ENCODE peak calls at places on chromosomes 2 and 18, in eight cellular contexts. One of them, this sample, is unnamed.
A peak's percentile ranks its signal among the peaks of the same experiment; 100 is the strongest.

GRCh38 chr2:126995652-126996377 is 97.1 kb downstream of the TEX51 start:
- DNase-seq in G401: no peak
- DNase-seq in activated naive CD8-positive, alpha-beta T cell treated with anti-CD3 and anti-CD28 coated beads, Interleukin-2, amount 50 U/mL, for 16 hours: no peak
- DNase-seq in A549: no peak
- DNase-seq in NK-92 treated with Interleukin-12 subunit alpha and Interleukin-12 subunit beta, amount 100 ng/mL, for 24 hours: no peak
- DNase-seq in cardiac fibroblast: no peak
- DNase-seq in A172: no peak
- DNase-seq in progenitor cell of endocrine pancreas: no peak
- DNase-seq in this sample: no peak

GRCh38 chr2:65316072-65316471 is 88.4 kb downstream of the ACTR2 start:
- DNase-seq in cardiac fibroblast: peak; percentile 84
- DNase-seq in progenitor cell of endocrine pancreas: no peak
- DNase-seq in NK-92 treated with Interleukin-12 subunit alpha and Interleukin-12 subunit beta, amount 100 ng/mL, for 24 hours: no peak
- DNase-seq in A549: no peak
- DNase-seq in A172: no peak
- DNase-seq in G401: no peak
- DNase-seq in activated naive CD8-positive, alpha-beta T cell treated with anti-CD3 and anti-CD28 coated beads, Interleukin-2, amount 50 U/mL, for 16 hours: no peak
- DNase-seq in this sample: no peak

GRCh38 chr2:74496997-74497776 is 2.2 kb downstream of the LBX2 start:
- DNase-seq in cardiac fibroblast: no peak
- DNase-seq in NK-92 treated with Interleukin-12 subunit alpha and Interleukin-12 subunit beta, amount 100 ng/mL, for 24 hours: no peak
- DNase-seq in A549: no peak
- DNase-seq in activated naive CD8-positive, alpha-beta T cell treated with anti-CD3 and anti-CD28 coated beads, Interleukin-2, amount 50 U/mL, for 16 hours: no peak
- DNase-seq in A172: no peak
- DNase-seq in G401: no peak
- DNase-seq in progenitor cell of endocrine pancreas: no peak
- DNase-seq in this sample: no peak

GRCh38 chr2:152449578-152449977 is 114.6 kb downstream of the FMNL2 start:
- DNase-seq in cardiac fibroblast: no peak
- DNase-seq in NK-92 treated with Interleukin-12 subunit alpha and Interleukin-12 subunit beta, amount 100 ng/mL, for 24 hours: no peak
- DNase-seq in G401: peak; percentile 30
- DNase-seq in activated naive CD8-positive, alpha-beta T cell treated with anti-CD3 and anti-CD28 coated beads, Interleukin-2, amount 50 U/mL, for 16 hours: no peak
- DNase-seq in progenitor cell of endocrine pancreas: no peak
- DNase-seq in A549: no peak
- DNase-seq in A172: no peak
- DNase-seq in this sample: no peak

GRCh38 chr18:48151421-48152095 is 221.1 kb upstream of the SMAD2 start:
- DNase-seq in G401: no peak
- DNase-seq in activated naive CD8-positive, alpha-beta T cell treated with anti-CD3 and anti-CD28 coated beads, Interleukin-2, amount 50 U/mL, for 16 hours: no peak
- DNase-seq in progenitor cell of endocrine pancreas: no peak
- DNase-seq in A549: no peak
- DNase-seq in cardiac fibroblast: no peak
- DNase-seq in NK-92 treated with Interleukin-12 subunit alpha and Interleukin-12 subunit beta, amount 100 ng/mL, for 24 hours: no peak
- DNase-seq in A172: no peak
- DNase-seq in this sample: no peak

GRCh38 chr2:158940356-158940755 is 28.1 kb upstream of the TANC1 start:
- DNase-seq in activated naive CD8-positive, alpha-beta T cell treated with anti-CD3 and anti-CD28 coated beads, Interleukin-2, amount 50 U/mL, for 16 hours: no peak
- DNase-seq in G401: no peak
- DNase-seq in progenitor cell of endocrine pancreas: no peak
- DNase-seq in A549: no peak
- DNase-seq in NK-92 treated with Interleukin-12 subunit alpha and Interleukin-12 subunit beta, amount 100 ng/mL, for 24 hours: no peak
- DNase-seq in cardiac fibroblast: no peak
- DNase-seq in A172: no peak
- DNase-seq in this sample: no peak

GRCh38 chr18:75207298-75208054 is 1.5 kb downstream of the PTGR3 start:
- DNase-seq in activated naive CD8-positive, alpha-beta T cell treated with anti-CD3 and anti-CD28 coated beads, Interleukin-2, amount 50 U/mL, for 16 hours: no peak
- DNase-seq in A549: no peak
- DNase-seq in NK-92 treated with Interleukin-12 subunit alpha and Interleukin-12 subunit beta, amount 100 ng/mL, for 24 hours: no peak
- DNase-seq in G401: peak; percentile 45
- DNase-seq in progenitor cell of endocrine pancreas: no peak
- DNase-seq in cardiac fibroblast: peak; percentile 43
- DNase-seq in A172: peak; percentile 3
- DNase-seq in this sample: no peak

GRCh38 chr18:63191413-63191812 is 128.2 kb downstream of the BCL2 start:
- DNase-seq in activated naive CD8-positive, alpha-beta T cell treated with anti-CD3 and anti-CD28 coated beads, Interleukin-2, amount 50 U/mL, for 16 hours: no peak
- DNase-seq in NK-92 treated with Interleukin-12 subunit alpha and Interleukin-12 subunit beta, amount 100 ng/mL, for 24 hours: no peak
- DNase-seq in progenitor cell of endocrine pancreas: no peak
- DNase-seq in cardiac fibroblast: no peak
- DNase-seq in A172: no peak
- DNase-seq in A549: no peak
- DNase-seq in G401: no peak
- DNase-seq in this sample: no peak

GRCh38 chr2:111029135-111029927 is 91.4 kb upstream of the BCL2L11 start:
- DNase-seq in activated naive CD8-positive, alpha-beta T cell treated with anti-CD3 and anti-CD28 coated beads, Interleukin-2, amount 50 U/mL, for 16 hours: no peak
- DNase-seq in A172: no peak
- DNase-seq in NK-92 treated with Interleukin-12 subunit alpha and Interleukin-12 subunit beta, amount 100 ng/mL, for 24 hours: no peak
- DNase-seq in A549: peak; percentile 30
- DNase-seq in cardiac fibroblast: no peak
- DNase-seq in progenitor cell of endocrine pancreas: no peak
- DNase-seq in G401: no peak
- DNase-seq in this sample: no peak

GRCh38 chr2:8003462-8004075 is 678.3 kb upstream of the ID2 start:
- DNase-seq in activated naive CD8-positive, alpha-beta T cell treated with anti-CD3 and anti-CD28 coated beads, Interleukin-2, amount 50 U/mL, for 16 hours: no peak
- DNase-seq in A172: no peak
- DNase-seq in NK-92 treated with Interleukin-12 subunit alpha and Interleukin-12 subunit beta, amount 100 ng/mL, for 24 hours: no peak
- DNase-seq in G401: no peak
- DNase-seq in cardiac fibroblast: peak; percentile 70
- DNase-seq in progenitor cell of endocrine pancreas: no peak
- DNase-seq in A549: no peak
- DNase-seq in this sample: no peak

GRCh38 chr2:240623531-240624010 is 1.7 kb upstream of the GPR35 start:
- DNase-seq in cardiac fibroblast: no peak
- DNase-seq in progenitor cell of endocrine pancreas: no peak
- DNase-seq in G401: no peak
- DNase-seq in NK-92 treated with Interleukin-12 subunit alpha and Interleukin-12 subunit beta, amount 100 ng/mL, for 24 hours: no peak
- DNase-seq in activated naive CD8-positive, alpha-beta T cell treated with anti-CD3 and anti-CD28 coated beads, Interleukin-2, amount 50 U/mL, for 16 hours: no peak
- DNase-seq in A549: no peak
- DNase-seq in A172: no peak
- DNase-seq in this sample: no peak

GRCh38 chr2:133431289-133431688 is 137.0 kb downstream of the NCKAP5 start:
- DNase-seq in NK-92 treated with Interleukin-12 subunit alpha and Interleukin-12 subunit beta, amount 100 ng/mL, for 24 hours: no peak
- DNase-seq in activated naive CD8-positive, alpha-beta T cell treated with anti-CD3 and anti-CD28 coated beads, Interleukin-2, amount 50 U/mL, for 16 hours: no peak
- DNase-seq in A549: peak; percentile 38
- DNase-seq in A172: no peak
- DNase-seq in cardiac fibroblast: no peak
- DNase-seq in G401: no peak
- DNase-seq in progenitor cell of endocrine pancreas: no peak
- DNase-seq in this sample: no peak

GRCh38 chr2:38515155-38516074 is 87.3 kb downstream of the HNRNPLL start:
- DNase-seq in progenitor cell of endocrine pancreas: no peak
- DNase-seq in NK-92 treated with Interleukin-12 subunit alpha and Interleukin-12 subunit beta, amount 100 ng/mL, for 24 hours: no peak
- DNase-seq in A549: no peak
- DNase-seq in A172: peak; percentile 78
- DNase-seq in cardiac fibroblast: peak; percentile 83
- DNase-seq in activated naive CD8-positive, alpha-beta T cell treated with anti-CD3 and anti-CD28 coated beads, Interleukin-2, amount 50 U/mL, for 16 hours: no peak
- DNase-seq in G401: no peak
- DNase-seq in this sample: no peak

GRCh38 chr18:34492652-34493051 is 217.4 kb upstream of the DTNA start:
- DNase-seq in A172: no peak
- DNase-seq in activated naive CD8-positive, alpha-beta T cell treated with anti-CD3 and anti-CD28 coated beads, Interleukin-2, amount 50 U/mL, for 16 hours: no peak
- DNase-seq in NK-92 treated with Interleukin-12 subunit alpha and Interleukin-12 subunit beta, amount 100 ng/mL, for 24 hours: no peak
- DNase-seq in G401: peak; percentile 49
- DNase-seq in cardiac fibroblast: no peak
- DNase-seq in A549: no peak
- DNase-seq in progenitor cell of endocrine pancreas: no peak
- DNase-seq in this sample: no peak